ENCODE peak calls at places on chromosomes 4 and X, in nine cellular contexts. V is iris pigment epithelial cell, I is amniotic stem cell, L is AG08395, Q is GM19239, O is HFF-Myc, S is PC-3, E is EH, C is C1 segment of cervical spinal cord. Z is an unnamed sample.

GRCh38 chr4:80475236-80475635 is 139.7 kb downstream of the CFAP299 start:
- DNase-seq in V (no peak), I (no peak), L (no peak), Q (no peak), O (no peak), S (no peak), E (no peak), C (no peak), Z (no peak)

GRCh38 chr4:87321888-87322287 is 794 bp downstream of the HSD17B13 start:
- DNase-seq in V (no peak), I (no peak), L (no peak), Q (no peak), O (no peak), S (no peak), E (peak), C (no peak), Z (no peak)

GRCh38 chr4:72312032-72312650 is 256.9 kb downstream of the ADAMTS3 start:
- DNase-seq in V (peak), I (peak), L (peak), Q (no peak), O (peak), S (peak), E (peak), C (peak), Z (no peak)

GRCh38 chr4:144709159-144709558 is 63.2 kb downstream of the HHIP start:
- DNase-seq in V (peak), I (no peak), L (peak), Q (no peak), O (peak), S (peak), E (peak), C (no peak), Z (no peak)

GRCh38 chr4:69224891-69225290 is 10.3 kb upstream of the UGT2B11 start:
- DNase-seq in V (no peak), I (no peak), L (no peak), Q (no peak), O (no peak), S (no peak), E (no peak), C (no peak), Z (no peak)

GRCh38 chrX:106780664-106781377 is 21.7 kb upstream of the TBC1D8B start:
- DNase-seq in V (no peak), I (no peak), L (no peak), Q (no peak), O (no peak), S (no peak), E (no peak), C (no peak), Z (no peak)

GRCh38 chr4:100022792-100023222 is 72.7 kb upstream of the H2AZ1 start:
- DNase-seq in V (no peak), I (no peak), L (no peak), Q (no peak), O (no peak), S (no peak), E (no peak), C (no peak), Z (no peak)

GRCh38 chrX:115260330-115260729 is 26.4 kb upstream of the LRCH2 start:
- DNase-seq in V (peak), I (no peak), L (peak), Q (no peak), O (no peak), S (peak), E (peak), C (no peak), Z (no peak)